ENCODE peak calls at places on chromosome 14, in seven cellular contexts. G is B cell; Z is M059J; P is effector CD4-positive, alpha-beta T cell; Y is sciatic nerve; F is C1 segment of cervical spinal cord; M is activated naive CD8-positive, alpha-beta T cell treated with anti-CD3 and anti-CD28 coated beads, Interleukin-2, amount 50 U/mL, for 24 hours. A is an unnamed sample.

GRCh38 chr14:99475179-99475578 is 5.5 kb downstream of the SETD3 start:
- DNase-seq in G (no peak), Z (no peak), P (no peak), Y (no peak), F (no peak), M (no peak), A (no peak)

GRCh38 chr14:101717663-101718490 is 43.6 kb upstream of the PPP2R5C start:
- DNase-seq in G (no peak), Z (no peak), P (no peak), Y (peak; percentile 28), F (no peak), M (no peak), A (no peak)

GRCh38 chr14:72311116-72311515 is 378.9 kb downstream of the RGS6 start:
- DNase-seq in G (no peak), Z (no peak), P (no peak), Y (no peak), F (no peak), M (no peak), A (no peak)

GRCh38 chr14:100486025-100486828 is 101.0 kb downstream of the BEGAIN start:
- DNase-seq in G (no peak), Z (peak; percentile 49), P (peak; percentile 36), Y (peak; percentile 82), F (no peak), M (peak; percentile 67), A (no peak)

GRCh38 chr14:71245659-71246361 is 338.6 kb downstream of the PCNX1 start:
- DNase-seq in G (no peak), Z (no peak), P (no peak), Y (no peak), F (no peak), M (no peak), A (no peak)

GRCh38 chr14:76742961-76743360 is 18.3 kb upstream of the VASH1 start:
- DNase-seq in G (no peak), Z (no peak), P (no peak), Y (no peak), F (no peak), M (no peak), A (no peak)

GRCh38 chr14:79405511-79405910 is 805.8 kb downstream of the DIO2 start:
- DNase-seq in G (no peak), Z (no peak), P (no peak), Y (no peak), F (no peak), M (no peak), A (no peak)

GRCh38 chr14:64541261-64541970 is 875 bp downstream of the HSPA2 start:
- DNase-seq in G (no peak), Z (no peak), P (no peak), Y (peak; percentile 67), F (no peak), M (peak; percentile 5), A (peak; percentile 44)

GRCh38 chr14:77498120-77498979 is at the start of gene ISM2:
- DNase-seq in G (no peak), Z (peak; percentile 33), P (no peak), Y (peak; percentile 51), F (no peak), M (peak; percentile 48), A (no peak)

GRCh38 chr14:68942281-68943035 is 36.6 kb downstream of the ACTN1 start:
- DNase-seq in G (no peak), Z (no peak), P (no peak), Y (no peak), F (no peak), M (no peak), A (no peak)

GRCh38 chr14:31770271-31770670 is 209.1 kb downstream of the NUBPL start:
- DNase-seq in G (no peak), Z (no peak), P (no peak), Y (no peak), F (no peak), M (no peak), A (peak; percentile 22)

GRCh38 chr14:72291908-72292688 is 359.9 kb downstream of the RGS6 start:
- DNase-seq in G (no peak), Z (peak; percentile 44), P (no peak), Y (no peak), F (peak; percentile 25), M (peak; percentile 15), A (no peak)

GRCh38 chr14:98724734-98725133 is 547.3 kb downstream of the BCL11B start:
- DNase-seq in G (no peak), Z (no peak), P (no peak), Y (no peak), F (no peak), M (no peak), A (no peak)

GRCh38 chr14:59195898-59196297 is 7.4 kb downstream of the DAAM1 start:
- DNase-seq in G (no peak), Z (no peak), P (no peak), Y (no peak), F (no peak), M (no peak), A (no peak)

GRCh38 chr14:47917344-47917954 is 242.0 kb upstream of the MDGA2 start:
- DNase-seq in G (peak; percentile 48), Z (peak; percentile 34), P (no peak), Y (no peak), F (no peak), M (no peak), A (no peak)

GRCh38 chr14:69288001-69288771 is 28.2 kb downstream of the GALNT16 start:
- DNase-seq in G (no peak), Z (peak; percentile 46), P (no peak), Y (peak; percentile 70), F (peak; percentile 48), M (no peak), A (no peak)